ENCODE peak calls at places on chromosomes 16 and 17, in nine cellular contexts. One of them, this sample, is unnamed.

GRCh38 chr17:70868134-70868533 is 698.8 kb downstream of the KCNJ2 start:
- DNase-seq in GM12865: no peak
- DNase-seq in ACHN: no peak
- DNase-seq in stimulated activated CD8-positive, alpha-beta memory T cell treated with anti-CD3 and anti-CD28 coated beads, Interleukin-4, amount 100 ng/mL, for 24 hours: no peak
- DNase-seq in NCI-H1105: no peak
- DNase-seq in OCI-LY7: no peak
- DNase-seq in kidney: no peak
- DNase-seq in NCI-H2081: no peak
- DNase-seq in GM04504: no peak
- DNase-seq in this sample: no peak

GRCh38 chr17:41738077-41738800 is 3.8 kb upstream of the HAP1 start:
- DNase-seq in GM12865: peak; percentile 87
- DNase-seq in ACHN: peak; percentile 83
- DNase-seq in stimulated activated CD8-positive, alpha-beta memory T cell treated with anti-CD3 and anti-CD28 coated beads, Interleukin-4, amount 100 ng/mL, for 24 hours: peak; percentile 59
- DNase-seq in NCI-H1105: peak; percentile 68
- DNase-seq in OCI-LY7: peak; percentile 84
- DNase-seq in kidney: peak; percentile 91
- DNase-seq in NCI-H2081: peak; percentile 80
- DNase-seq in GM04504: peak; percentile 39
- DNase-seq in this sample: peak; percentile 6

GRCh38 chr17:14201087-14201486 is 35.6 kb downstream of the CDRT15 start:
- DNase-seq in GM12865: no peak
- DNase-seq in ACHN: no peak
- DNase-seq in stimulated activated CD8-positive, alpha-beta memory T cell treated with anti-CD3 and anti-CD28 coated beads, Interleukin-4, amount 100 ng/mL, for 24 hours: no peak
- DNase-seq in NCI-H1105: no peak
- DNase-seq in OCI-LY7: no peak
- DNase-seq in kidney: no peak
- DNase-seq in NCI-H2081: no peak
- DNase-seq in GM04504: no peak
- DNase-seq in this sample: peak; percentile 3

GRCh38 chr17:80068301-80069160 is 32.1 kb downstream of the CCDC40 start:
- DNase-seq in GM12865: no peak
- DNase-seq in ACHN: no peak
- DNase-seq in stimulated activated CD8-positive, alpha-beta memory T cell treated with anti-CD3 and anti-CD28 coated beads, Interleukin-4, amount 100 ng/mL, for 24 hours: no peak
- DNase-seq in NCI-H1105: no peak
- DNase-seq in OCI-LY7: no peak
- DNase-seq in kidney: peak; percentile 92
- DNase-seq in NCI-H2081: no peak
- DNase-seq in GM04504: no peak
- DNase-seq in this sample: no peak

GRCh38 chr16:56980792-56981724 is 8.3 kb upstream of the NLRC5 start:
- DNase-seq in GM12865: peak; percentile 58
- DNase-seq in ACHN: no peak
- DNase-seq in stimulated activated CD8-positive, alpha-beta memory T cell treated with anti-CD3 and anti-CD28 coated beads, Interleukin-4, amount 100 ng/mL, for 24 hours: no peak
- DNase-seq in NCI-H1105: no peak
- DNase-seq in OCI-LY7: peak; percentile 63
- DNase-seq in kidney: no peak
- DNase-seq in NCI-H2081: no peak
- DNase-seq in GM04504: no peak
- DNase-seq in this sample: no peak

GRCh38 chr16:89722392-89723278 is 1.3 kb downstream of the ZNF276 start:
- DNase-seq in GM12865: peak; percentile 93
- DNase-seq in ACHN: no peak
- DNase-seq in stimulated activated CD8-positive, alpha-beta memory T cell treated with anti-CD3 and anti-CD28 coated beads, Interleukin-4, amount 100 ng/mL, for 24 hours: no peak
- DNase-seq in NCI-H1105: no peak
- DNase-seq in OCI-LY7: no peak
- DNase-seq in kidney: peak; percentile 95
- DNase-seq in NCI-H2081: no peak
- DNase-seq in GM04504: no peak
- DNase-seq in this sample: peak; percentile 86

GRCh38 chr17:41624208-41625101 is at the start of gene KRT17:
- DNase-seq in GM12865: no peak
- DNase-seq in ACHN: no peak
- DNase-seq in stimulated activated CD8-positive, alpha-beta memory T cell treated with anti-CD3 and anti-CD28 coated beads, Interleukin-4, amount 100 ng/mL, for 24 hours: no peak
- DNase-seq in NCI-H1105: no peak
- DNase-seq in OCI-LY7: no peak
- DNase-seq in kidney: peak; percentile 67
- DNase-seq in NCI-H2081: no peak
- DNase-seq in GM04504: no peak
- DNase-seq in this sample: no peak

GRCh38 chr17:21066394-21066793 is 23.6 kb upstream of the USP22 start:
- DNase-seq in GM12865: no peak
- DNase-seq in ACHN: no peak
- DNase-seq in stimulated activated CD8-positive, alpha-beta memory T cell treated with anti-CD3 and anti-CD28 coated beads, Interleukin-4, amount 100 ng/mL, for 24 hours: no peak
- DNase-seq in NCI-H1105: no peak
- DNase-seq in OCI-LY7: no peak
- DNase-seq in kidney: no peak
- DNase-seq in NCI-H2081: no peak
- DNase-seq in GM04504: no peak
- DNase-seq in this sample: no peak

GRCh38 chr17:39016193-39017153 is 49.3 kb upstream of the FBXO47 start:
- DNase-seq in GM12865: no peak
- DNase-seq in ACHN: no peak
- DNase-seq in stimulated activated CD8-positive, alpha-beta memory T cell treated with anti-CD3 and anti-CD28 coated beads, Interleukin-4, amount 100 ng/mL, for 24 hours: no peak
- DNase-seq in NCI-H1105: no peak
- DNase-seq in OCI-LY7: no peak
- DNase-seq in kidney: no peak
- DNase-seq in NCI-H2081: no peak
- DNase-seq in GM04504: no peak
- DNase-seq in this sample: peak; percentile 4

GRCh38 chr16:30724641-30725464 is 23.4 kb upstream of the PHKG2 start:
- DNase-seq in GM12865: no peak
- DNase-seq in ACHN: no peak
- DNase-seq in stimulated activated CD8-positive, alpha-beta memory T cell treated with anti-CD3 and anti-CD28 coated beads, Interleukin-4, amount 100 ng/mL, for 24 hours: no peak
- DNase-seq in NCI-H1105: no peak
- DNase-seq in OCI-LY7: no peak
- DNase-seq in kidney: peak; percentile 76
- DNase-seq in NCI-H2081: no peak
- DNase-seq in GM04504: no peak
- DNase-seq in this sample: no peak

GRCh38 chr17:4789701-4789950 is 862 bp downstream of the GLTPD2 start:
- DNase-seq in GM12865: no peak
- DNase-seq in ACHN: no peak
- DNase-seq in stimulated activated CD8-positive, alpha-beta memory T cell treated with anti-CD3 and anti-CD28 coated beads, Interleukin-4, amount 100 ng/mL, for 24 hours: no peak
- DNase-seq in NCI-H1105: no peak
- DNase-seq in OCI-LY7: no peak
- DNase-seq in kidney: no peak
- DNase-seq in NCI-H2081: no peak
- DNase-seq in GM04504: no peak
- DNase-seq in this sample: no peak

GRCh38 chr16:52123063-52123839 is 423.7 kb downstream of the TOX3 start:
- DNase-seq in GM12865: no peak
- DNase-seq in ACHN: no peak
- DNase-seq in stimulated activated CD8-positive, alpha-beta memory T cell treated with anti-CD3 and anti-CD28 coated beads, Interleukin-4, amount 100 ng/mL, for 24 hours: no peak
- DNase-seq in NCI-H1105: no peak
- DNase-seq in OCI-LY7: no peak
- DNase-seq in kidney: no peak
- DNase-seq in NCI-H2081: no peak
- DNase-seq in GM04504: no peak
- DNase-seq in this sample: no peak

GRCh38 chr17:32319548-32319905 is 22.4 kb downstream of the C17orf75 start:
- DNase-seq in GM12865: peak; percentile 77
- DNase-seq in ACHN: peak; percentile 73
- DNase-seq in stimulated activated CD8-positive, alpha-beta memory T cell treated with anti-CD3 and anti-CD28 coated beads, Interleukin-4, amount 100 ng/mL, for 24 hours: peak; percentile 74
- DNase-seq in NCI-H1105: peak; percentile 14
- DNase-seq in OCI-LY7: peak; percentile 82
- DNase-seq in kidney: peak; percentile 86
- DNase-seq in NCI-H2081: peak; percentile 46
- DNase-seq in GM04504: no peak
- DNase-seq in this sample: no peak

GRCh38 chr16:28873543-28874201 is 4.6 kb upstream of the ATP2A1 start:
- DNase-seq in GM12865: peak; percentile 47
- DNase-seq in ACHN: peak; percentile 47
- DNase-seq in stimulated activated CD8-positive, alpha-beta memory T cell treated with anti-CD3 and anti-CD28 coated beads, Interleukin-4, amount 100 ng/mL, for 24 hours: peak; percentile 33
- DNase-seq in NCI-H1105: no peak
- DNase-seq in OCI-LY7: peak; percentile 50
- DNase-seq in kidney: no peak
- DNase-seq in NCI-H2081: no peak
- DNase-seq in GM04504: no peak
- DNase-seq in this sample: no peak

GRCh38 chr16:17296412-17296811 is 174.3 kb downstream of the XYLT1 start:
- DNase-seq in GM12865: no peak
- DNase-seq in ACHN: no peak
- DNase-seq in stimulated activated CD8-positive, alpha-beta memory T cell treated with anti-CD3 and anti-CD28 coated beads, Interleukin-4, amount 100 ng/mL, for 24 hours: no peak
- DNase-seq in NCI-H1105: no peak
- DNase-seq in OCI-LY7: no peak
- DNase-seq in kidney: no peak
- DNase-seq in NCI-H2081: no peak
- DNase-seq in GM04504: no peak
- DNase-seq in this sample: no peak

GRCh38 chr17:77380411-77381184 is 239.8 kb downstream of the SEC14L1 start:
- DNase-seq in GM12865: no peak
- DNase-seq in ACHN: no peak
- DNase-seq in stimulated activated CD8-positive, alpha-beta memory T cell treated with anti-CD3 and anti-CD28 coated beads, Interleukin-4, amount 100 ng/mL, for 24 hours: no peak
- DNase-seq in NCI-H1105: no peak
- DNase-seq in OCI-LY7: no peak
- DNase-seq in kidney: no peak
- DNase-seq in NCI-H2081: no peak
- DNase-seq in GM04504: no peak
- DNase-seq in this sample: no peak

GRCh38 chr17:7884581-7885356 is 3.8 kb upstream of the CHD3 start:
- DNase-seq in GM12865: peak; percentile 21
- DNase-seq in ACHN: no peak
- DNase-seq in stimulated activated CD8-positive, alpha-beta memory T cell treated with anti-CD3 and anti-CD28 coated beads, Interleukin-4, amount 100 ng/mL, for 24 hours: peak; percentile 26
- DNase-seq in NCI-H1105: no peak
- DNase-seq in OCI-LY7: peak; percentile 32
- DNase-seq in kidney: peak; percentile 82
- DNase-seq in NCI-H2081: no peak
- DNase-seq in GM04504: no peak
- DNase-seq in this sample: no peak

GRCh38 chr17:57875109-57876022 is 25.5 kb upstream of the MRPS23 start:
- DNase-seq in GM12865: no peak
- DNase-seq in ACHN: peak; percentile 99
- DNase-seq in stimulated activated CD8-positive, alpha-beta memory T cell treated with anti-CD3 and anti-CD28 coated beads, Interleukin-4, amount 100 ng/mL, for 24 hours: no peak
- DNase-seq in NCI-H1105: peak; percentile 45
- DNase-seq in OCI-LY7: no peak
- DNase-seq in kidney: peak; percentile 95
- DNase-seq in NCI-H2081: no peak
- DNase-seq in GM04504: peak; percentile 95
- DNase-seq in this sample: peak; percentile 88

GRCh38 chr17:35749560-35750412 is 3.3 kb downstream of the GAS2L2 start:
- DNase-seq in GM12865: no peak
- DNase-seq in ACHN: no peak
- DNase-seq in stimulated activated CD8-positive, alpha-beta memory T cell treated with anti-CD3 and anti-CD28 coated beads, Interleukin-4, amount 100 ng/mL, for 24 hours: no peak
- DNase-seq in NCI-H1105: no peak
- DNase-seq in OCI-LY7: no peak
- DNase-seq in kidney: no peak
- DNase-seq in NCI-H2081: no peak
- DNase-seq in GM04504: no peak
- DNase-seq in this sample: no peak

GRCh38 chr17:37608369-37609169 is 649 bp downstream of the SYNRG start:
- DNase-seq in GM12865: peak; percentile 47
- DNase-seq in ACHN: peak; percentile 52
- DNase-seq in stimulated activated CD8-positive, alpha-beta memory T cell treated with anti-CD3 and anti-CD28 coated beads, Interleukin-4, amount 100 ng/mL, for 24 hours: no peak
- DNase-seq in NCI-H1105: peak; percentile 30
- DNase-seq in OCI-LY7: peak; percentile 53
- DNase-seq in kidney: no peak
- DNase-seq in NCI-H2081: peak; percentile 35
- DNase-seq in GM04504: no peak
- DNase-seq in this sample: peak; percentile 23

GRCh38 chr17:65532491-65532890 is 29.0 kb downstream of the AXIN2 start:
- DNase-seq in GM12865: no peak
- DNase-seq in ACHN: no peak
- DNase-seq in stimulated activated CD8-positive, alpha-beta memory T cell treated with anti-CD3 and anti-CD28 coated beads, Interleukin-4, amount 100 ng/mL, for 24 hours: no peak
- DNase-seq in NCI-H1105: peak; percentile 3
- DNase-seq in OCI-LY7: no peak
- DNase-seq in kidney: no peak
- DNase-seq in NCI-H2081: no peak
- DNase-seq in GM04504: no peak
- DNase-seq in this sample: no peak

GRCh38 chr17:8630802-8631553 is 453 bp upstream of the MYH10 start:
- DNase-seq in GM12865: peak; percentile 99
- DNase-seq in ACHN: peak; percentile 100
- DNase-seq in stimulated activated CD8-positive, alpha-beta memory T cell treated with anti-CD3 and anti-CD28 coated beads, Interleukin-4, amount 100 ng/mL, for 24 hours: peak; percentile 82
- DNase-seq in NCI-H1105: peak; percentile 100
- DNase-seq in OCI-LY7: peak; percentile 99
- DNase-seq in kidney: peak; percentile 99
- DNase-seq in NCI-H2081: peak; percentile 98
- DNase-seq in GM04504: peak; percentile 99
- DNase-seq in this sample: no peak

GRCh38 chr17:27519550-27519949 is 63.3 kb downstream of the KSR1 start:
- DNase-seq in GM12865: peak; percentile 77
- DNase-seq in ACHN: no peak
- DNase-seq in stimulated activated CD8-positive, alpha-beta memory T cell treated with anti-CD3 and anti-CD28 coated beads, Interleukin-4, amount 100 ng/mL, for 24 hours: no peak
- DNase-seq in NCI-H1105: no peak
- DNase-seq in OCI-LY7: no peak
- DNase-seq in kidney: no peak
- DNase-seq in NCI-H2081: no peak
- DNase-seq in GM04504: no peak
- DNase-seq in this sample: no peak

GRCh38 chr17:37673386-37673785 is 30.1 kb upstream of the DDX52 start:
- DNase-seq in GM12865: no peak
- DNase-seq in ACHN: no peak
- DNase-seq in stimulated activated CD8-positive, alpha-beta memory T cell treated with anti-CD3 and anti-CD28 coated beads, Interleukin-4, amount 100 ng/mL, for 24 hours: no peak
- DNase-seq in NCI-H1105: no peak
- DNase-seq in OCI-LY7: no peak
- DNase-seq in kidney: no peak
- DNase-seq in NCI-H2081: no peak
- DNase-seq in GM04504: no peak
- DNase-seq in this sample: no peak

GRCh38 chr16:57906385-57907316 is 64.3 kb downstream of the CNGB1 start:
- DNase-seq in GM12865: peak; percentile 35
- DNase-seq in ACHN: no peak
- DNase-seq in stimulated activated CD8-positive, alpha-beta memory T cell treated with anti-CD3 and anti-CD28 coated beads, Interleukin-4, amount 100 ng/mL, for 24 hours: no peak
- DNase-seq in NCI-H1105: no peak
- DNase-seq in OCI-LY7: peak; percentile 13
- DNase-seq in kidney: peak; percentile 61
- DNase-seq in NCI-H2081: no peak
- DNase-seq in GM04504: no peak
- DNase-seq in this sample: no peak

GRCh38 chr17:75652934-75653549 is 13.9 kb downstream of the RECQL5 start:
- DNase-seq in GM12865: peak; percentile 29
- DNase-seq in ACHN: peak; percentile 57
- DNase-seq in stimulated activated CD8-positive, alpha-beta memory T cell treated with anti-CD3 and anti-CD28 coated beads, Interleukin-4, amount 100 ng/mL, for 24 hours: no peak
- DNase-seq in NCI-H1105: no peak
- DNase-seq in OCI-LY7: peak; percentile 75
- DNase-seq in kidney: peak; percentile 64
- DNase-seq in NCI-H2081: peak; percentile 16
- DNase-seq in GM04504: peak; percentile 4
- DNase-seq in this sample: no peak

GRCh38 chr17:82528484-82529265 is 9.1 kb downstream of the FOXK2 start:
- DNase-seq in GM12865: peak; percentile 35
- DNase-seq in ACHN: peak; percentile 83
- DNase-seq in stimulated activated CD8-positive, alpha-beta memory T cell treated with anti-CD3 and anti-CD28 coated beads, Interleukin-4, amount 100 ng/mL, for 24 hours: no peak
- DNase-seq in NCI-H1105: no peak
- DNase-seq in OCI-LY7: peak; percentile 55
- DNase-seq in kidney: no peak
- DNase-seq in NCI-H2081: peak; percentile 57
- DNase-seq in GM04504: peak; percentile 35
- DNase-seq in this sample: no peak

GRCh38 chr17:8959312-8959918 is 6.1 kb downstream of the PIK3R5 start:
- DNase-seq in GM12865: no peak
- DNase-seq in ACHN: no peak
- DNase-seq in stimulated activated CD8-positive, alpha-beta memory T cell treated with anti-CD3 and anti-CD28 coated beads, Interleukin-4, amount 100 ng/mL, for 24 hours: no peak
- DNase-seq in NCI-H1105: no peak
- DNase-seq in OCI-LY7: no peak
- DNase-seq in kidney: no peak
- DNase-seq in NCI-H2081: no peak
- DNase-seq in GM04504: no peak
- DNase-seq in this sample: no peak

GRCh38 chr17:40936976-40937375 is 470 bp downstream of the KRT23 start:
- DNase-seq in GM12865: no peak
- DNase-seq in ACHN: no peak
- DNase-seq in stimulated activated CD8-positive, alpha-beta memory T cell treated with anti-CD3 and anti-CD28 coated beads, Interleukin-4, amount 100 ng/mL, for 24 hours: no peak
- DNase-seq in NCI-H1105: no peak
- DNase-seq in OCI-LY7: no peak
- DNase-seq in kidney: no peak
- DNase-seq in NCI-H2081: no peak
- DNase-seq in GM04504: no peak
- DNase-seq in this sample: no peak

GRCh38 chr17:55770220-55770870 is 19.5 kb downstream of the PCTP start:
- DNase-seq in GM12865: peak; percentile 42
- DNase-seq in ACHN: peak; percentile 62
- DNase-seq in stimulated activated CD8-positive, alpha-beta memory T cell treated with anti-CD3 and anti-CD28 coated beads, Interleukin-4, amount 100 ng/mL, for 24 hours: no peak
- DNase-seq in NCI-H1105: no peak
- DNase-seq in OCI-LY7: peak; percentile 46
- DNase-seq in kidney: no peak
- DNase-seq in NCI-H2081: peak; percentile 62
- DNase-seq in GM04504: no peak
- DNase-seq in this sample: peak; percentile 19

GRCh38 chr16:1108299-1109252 is 12.5 kb upstream of the C1QTNF8 start:
- DNase-seq in GM12865: no peak
- DNase-seq in ACHN: peak; percentile 61
- DNase-seq in stimulated activated CD8-positive, alpha-beta memory T cell treated with anti-CD3 and anti-CD28 coated beads, Interleukin-4, amount 100 ng/mL, for 24 hours: no peak
- DNase-seq in NCI-H1105: peak; percentile 27
- DNase-seq in OCI-LY7: no peak
- DNase-seq in kidney: no peak
- DNase-seq in NCI-H2081: no peak
- DNase-seq in GM04504: no peak
- DNase-seq in this sample: no peak